ENCODE peak calls at places on chromosomes 4 and X, in nine cellular contexts. L is MM.1S; U is stimulated activated CD4-positive, alpha-beta T cell treated with anti-CD3 and anti-CD28 coated beads, Interleukin-12 subunit alpha, Interleukin-12 subunit beta, amount 100 ng/mL, for 4 hours; X is KG1; Z is stimulated activated CD8-positive, alpha-beta memory T cell treated with anti-CD3 and anti-CD28 coated beads, Interleukin-2, amount 100 ng/mL, for 48 hours; D is ACHN; A is progenitor cell of endocrine pancreas; F is T-cell; S is A549. N is an unnamed sample.

GRCh38 chr4:104596189-104596588 is 101.5 kb upstream of the CXXC4 start:
- DNase-seq in L (no peak), U (no peak), X (no peak), Z (no peak), D (no peak), A (no peak), F (no peak), S (no peak), N (no peak)

GRCh38 chr4:68885545-68885944 is 66.1 kb downstream of the UGT2A3 start:
- DNase-seq in L (no peak), U (no peak), X (no peak), Z (no peak), D (no peak), A (no peak), F (no peak), S (no peak), N (no peak)

GRCh38 chr4:7737752-7738457 is 201.8 kb downstream of the AFAP1 start:
- DNase-seq in L (no peak), U (no peak), X (no peak), Z (no peak), D (no peak), A (no peak), F (no peak), S (no peak), N (no peak)

GRCh38 chrX:12548341-12548740 is 242.9 kb upstream of the PRPS2 start:
- DNase-seq in L (no peak), U (no peak), X (no peak), Z (no peak), D (no peak), A (no peak), F (no peak), S (no peak), N (no peak)

GRCh38 chrX:9293051-9293496 is 171.8 kb upstream of the TBL1X start:
- DNase-seq in L (no peak), U (no peak), X (no peak), Z (no peak), D (no peak), A (no peak), F (no peak), S (no peak), N (no peak)

GRCh38 chrX:38798956-38799355 is 2.3 kb upstream of the MID1IP1 start:
- DNase-seq in L (no peak), U (no peak), X (no peak), Z (no peak), D (no peak), A (no peak), F (no peak), S (no peak), N (no peak)

GRCh38 chr4:97866821-97867556 is 276.3 kb downstream of the STPG2 start:
- DNase-seq in L (no peak), U (no peak), X (no peak), Z (no peak), D (peak), A (peak), F (no peak), S (no peak), N (no peak)

GRCh38 chr4:2073808-2074481 is 14.8 kb downstream of the NAT8L start:
- DNase-seq in L (no peak), U (no peak), X (no peak), Z (no peak), D (no peak), A (no peak), F (no peak), S (no peak), N (no peak)

GRCh38 chr4:4606321-4606720 is 64.5 kb upstream of the STX18 start:
- DNase-seq in L (no peak), U (no peak), X (no peak), Z (no peak), D (peak), A (no peak), F (no peak), S (peak), N (peak)

GRCh38 chr4:20764353-20764752 is 64.1 kb downstream of the PACRGL start:
- DNase-seq in L (no peak), U (no peak), X (no peak), Z (no peak), D (no peak), A (no peak), F (no peak), S (no peak), N (no peak)

GRCh38 chrX:8820910-8821527 is 19.8 kb upstream of the FAM9A start:
- DNase-seq in L (no peak), U (no peak), X (no peak), Z (no peak), D (peak), A (no peak), F (no peak), S (peak), N (no peak)

GRCh38 chrX:46953137-46953527 is 40.9 kb downstream of the JADE3 start:
- DNase-seq in L (peak), U (no peak), X (no peak), Z (no peak), D (no peak), A (no peak), F (no peak), S (no peak), N (no peak)

GRCh38 chr4:8612646-8613045 is 20.1 kb downstream of the CPZ start:
- DNase-seq in L (no peak), U (no peak), X (no peak), Z (no peak), D (no peak), A (no peak), F (no peak), S (no peak), N (no peak)

GRCh38 chr4:152010680-152011079 is 249.9 kb upstream of the GATB start:
- DNase-seq in L (no peak), U (no peak), X (no peak), Z (no peak), D (no peak), A (no peak), F (peak), S (no peak), N (no peak)

GRCh38 chrX:29082558-29082957 is 495.3 kb downstream of the IL1RAPL1 start:
- DNase-seq in L (no peak), U (no peak), X (no peak), Z (no peak), D (no peak), A (no peak), F (no peak), S (no peak), N (no peak)

GRCh38 chrX:111006119-111006518 is 89.9 kb upstream of the PAK3 start:
- DNase-seq in L (no peak), U (no peak), X (no peak), Z (no peak), D (no peak), A (no peak), F (no peak), S (no peak), N (no peak)

GRCh38 chr4:55768291-55768690 is 51.3 kb upstream of the EXOC1L start:
- DNase-seq in L (no peak), U (no peak), X (no peak), Z (no peak), D (peak), A (no peak), F (no peak), S (peak), N (no peak)

GRCh38 chr4:85748654-85749053 is 273.7 kb downstream of the ARHGAP24 start:
- DNase-seq in L (no peak), U (no peak), X (no peak), Z (no peak), D (no peak), A (no peak), F (no peak), S (no peak), N (no peak)

GRCh38 chr4:103204114-103204513 is 6.0 kb upstream of the CENPE start:
- DNase-seq in L (peak), U (no peak), X (no peak), Z (no peak), D (peak), A (no peak), F (no peak), S (peak), N (no peak)

GRCh38 chr4:61373901-61374611 is 173.9 kb downstream of the ADGRL3 start:
- DNase-seq in L (no peak), U (no peak), X (no peak), Z (no peak), D (no peak), A (no peak), F (no peak), S (no peak), N (no peak)

GRCh38 chr4:175394213-175394612 is 417.9 kb downstream of the GPM6A start:
- DNase-seq in L (no peak), U (no peak), X (no peak), Z (no peak), D (no peak), A (no peak), F (no peak), S (no peak), N (no peak)

GRCh38 chr4:184103755-184104367 is 113.8 kb downstream of the ENPP6 start:
- DNase-seq in L (no peak), U (no peak), X (no peak), Z (no peak), D (no peak), A (no peak), F (no peak), S (no peak), N (no peak)